ENCODE peak calls at places on chromosomes 7 and 10, in four cellular contexts. One of them, this sample, is unnamed.

GRCh38 chr10:70562036-70562710 is 40.4 kb downstream of the PRF1 start:
- DNase-seq in A549: no peak
- DNase-seq in K562: no peak
- DNase-seq in SK-N-SH: peak; percentile 89
- DNase-seq in this sample: no peak

GRCh38 chr7:157138424-157139141 is at the start of gene UBE3C:
- DNase-seq in A549: peak; percentile 95
- DNase-seq in K562: peak; percentile 98
- DNase-seq in SK-N-SH: peak; percentile 100
- DNase-seq in this sample: peak; percentile 87

GRCh38 chr7:28688651-28689050 is 269.5 kb downstream of the TRIL start:
- DNase-seq in A549: no peak
- DNase-seq in K562: no peak
- DNase-seq in SK-N-SH: no peak
- DNase-seq in this sample: no peak

GRCh38 chr7:129829677-129830631 is 122.8 kb downstream of the UBE2H start:
- DNase-seq in A549: peak; percentile 58
- DNase-seq in K562: peak; percentile 75
- DNase-seq in SK-N-SH: peak; percentile 42
- DNase-seq in this sample: no peak

GRCh38 chr10:96833220-96834001 is 1.3 kb downstream of the LCOR start:
- DNase-seq in A549: peak; percentile 36
- DNase-seq in K562: peak; percentile 32
- DNase-seq in SK-N-SH: peak; percentile 47
- DNase-seq in this sample: no peak

GRCh38 chr7:98282727-98283126 is 1.2 kb downstream of the BRI3 start:
- DNase-seq in A549: no peak
- DNase-seq in K562: no peak
- DNase-seq in SK-N-SH: peak; percentile 6
- DNase-seq in this sample: no peak

GRCh38 chr10:73655990-73656298 is at the start of gene SYNPO2L:
- DNase-seq in A549: no peak
- DNase-seq in K562: no peak
- DNase-seq in SK-N-SH: no peak
- DNase-seq in this sample: no peak

GRCh38 chr10:122164028-122164601 is 107.0 kb upstream of the BTBD16 start:
- DNase-seq in A549: no peak
- DNase-seq in K562: no peak
- DNase-seq in SK-N-SH: peak; percentile 82
- DNase-seq in this sample: no peak

GRCh38 chr10:100760726-100761125 is 15.3 kb downstream of the PAX2 start:
- DNase-seq in A549: no peak
- DNase-seq in K562: no peak
- DNase-seq in SK-N-SH: no peak
- DNase-seq in this sample: no peak

GRCh38 chr7:1323178-1324027 is 90.7 kb downstream of the UNCX start:
- DNase-seq in A549: no peak
- DNase-seq in K562: no peak
- DNase-seq in SK-N-SH: peak; percentile 49
- DNase-seq in this sample: no peak

GRCh38 chr7:83359108-83359507 is 196.4 kb upstream of the PCLO start:
- DNase-seq in A549: no peak
- DNase-seq in K562: no peak
- DNase-seq in SK-N-SH: no peak
- DNase-seq in this sample: no peak

GRCh38 chr7:83355143-83355542 is 192.5 kb upstream of the PCLO start:
- DNase-seq in A549: no peak
- DNase-seq in K562: no peak
- DNase-seq in SK-N-SH: no peak
- DNase-seq in this sample: no peak
- TF ChIP-seq REST in A549: no peak
- TF ChIP-seq REST in K562: no peak
- TF ChIP-seq REST in SK-N-SH: no peak
- TF ChIP-seq REST in this sample: no peak

DNA sequence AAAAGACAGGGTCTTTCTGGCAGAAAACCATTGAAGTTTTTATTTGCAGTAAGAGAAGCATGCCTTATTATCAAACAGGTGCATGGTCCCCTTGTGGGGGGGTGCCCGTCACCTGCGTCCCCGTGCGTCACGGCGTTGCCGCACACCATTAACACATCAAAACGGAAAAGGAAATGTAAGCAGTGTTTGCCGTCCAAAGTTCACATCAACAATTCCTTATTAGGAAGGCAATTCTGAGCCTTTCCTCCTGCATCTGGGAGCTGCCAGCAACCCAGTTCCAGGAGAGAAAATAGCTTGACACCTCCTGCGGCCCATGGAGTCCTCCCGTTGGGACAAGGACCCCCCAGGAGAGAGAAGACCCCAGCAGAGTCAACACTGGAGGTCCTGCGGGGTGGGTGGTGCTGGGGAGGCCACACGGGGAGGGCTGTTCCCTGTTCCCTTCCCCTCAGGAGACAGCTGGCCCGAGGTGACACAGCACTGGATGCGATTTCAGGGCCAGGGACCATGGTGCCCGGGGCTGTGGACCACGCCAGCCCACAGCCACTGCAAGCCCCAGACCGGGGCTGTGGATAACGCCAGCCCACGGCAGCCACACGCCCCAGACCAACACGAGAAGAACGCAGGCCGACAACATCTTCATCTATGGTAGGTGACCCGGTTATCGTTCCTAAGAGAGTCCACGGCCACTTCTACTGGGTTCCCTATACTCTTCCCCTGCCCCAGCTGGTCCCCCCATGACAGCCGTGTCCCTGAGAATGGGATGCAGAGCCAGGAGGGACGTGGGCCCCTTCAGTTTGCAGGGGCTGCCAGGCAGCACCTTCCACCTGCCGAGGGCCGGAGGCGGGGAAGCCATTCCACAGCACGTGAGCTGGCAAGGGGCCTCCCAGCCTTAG is 39.4 kb downstream of the DIP2C start:
- DNase-seq in A549: peak; percentile 46
- DNase-seq in K562: no peak
- DNase-seq in SK-N-SH: no peak
- DNase-seq in this sample: no peak
- TF ChIP-seq REST in A549: no peak
- TF ChIP-seq REST in K562: no peak
- TF ChIP-seq REST in SK-N-SH: no peak
- TF ChIP-seq REST in this sample: no peak

GRCh38 chr10:34313888-34314287 is 501.2 kb downstream of the PARD3 start:
- DNase-seq in A549: no peak
- DNase-seq in K562: no peak
- DNase-seq in SK-N-SH: no peak
- DNase-seq in this sample: no peak

GRCh38 chr10:34314457-34314856 is 500.6 kb downstream of the PARD3 start:
- DNase-seq in A549: no peak
- DNase-seq in K562: no peak
- DNase-seq in SK-N-SH: no peak
- DNase-seq in this sample: no peak

GRCh38 chr10:34313353-34313752 is 501.7 kb downstream of the PARD3 start:
- DNase-seq in A549: no peak
- DNase-seq in K562: no peak
- DNase-seq in SK-N-SH: no peak
- DNase-seq in this sample: no peak

GRCh38 chr10:34311679-34312078 is 503.4 kb downstream of the PARD3 start:
- DNase-seq in A549: no peak
- DNase-seq in K562: no peak
- DNase-seq in SK-N-SH: no peak
- DNase-seq in this sample: no peak

GRCh38 chr10:34310234-34310633 is 504.9 kb downstream of the PARD3 start:
- DNase-seq in A549: no peak
- DNase-seq in K562: no peak
- DNase-seq in SK-N-SH: no peak
- DNase-seq in this sample: no peak
- TF ChIP-seq REST in A549: no peak
- TF ChIP-seq REST in K562: no peak
- TF ChIP-seq REST in SK-N-SH: no peak
- TF ChIP-seq REST in this sample: no peak

GRCh38 chr7:107077699-107078516 is 33.4 kb downstream of the PRKAR2B start:
- DNase-seq in A549: no peak
- DNase-seq in K562: peak; percentile 55
- DNase-seq in SK-N-SH: no peak
- DNase-seq in this sample: no peak

GRCh38 chr7:107080099-107080505 is 35.6 kb downstream of the PRKAR2B start:
- DNase-seq in A549: no peak
- DNase-seq in K562: no peak
- DNase-seq in SK-N-SH: no peak
- DNase-seq in this sample: no peak

GRCh38 chr7:107078517-107078966 is 34.0 kb downstream of the PRKAR2B start:
- DNase-seq in A549: peak; percentile 13
- DNase-seq in K562: peak; percentile 49
- DNase-seq in SK-N-SH: peak; percentile 53
- DNase-seq in this sample: no peak

GRCh38 chr7:107080533-107080932 is 36.0 kb downstream of the PRKAR2B start:
- DNase-seq in A549: no peak
- DNase-seq in K562: no peak
- DNase-seq in SK-N-SH: no peak
- DNase-seq in this sample: no peak

GRCh38 chr7:107079212-107079940 is 34.9 kb downstream of the PRKAR2B start:
- DNase-seq in A549: no peak
- DNase-seq in K562: peak; percentile 70
- DNase-seq in SK-N-SH: no peak
- DNase-seq in this sample: no peak
- TF ChIP-seq REST in A549: no peak
- TF ChIP-seq REST in K562: no peak
- TF ChIP-seq REST in SK-N-SH: no peak
- TF ChIP-seq REST in this sample: no peak

This sample was measured in HL-60.